ENCODE peak calls at places on chromosome 16, in five cellular contexts. P, Y, D, B and X are unnamed samples.

GRCh38 chr16:15726715-15727114 is 76.7 kb downstream of the NDE1 start:
- DNase-seq in P (no peak), Y (no peak), D (no peak), B (no peak), X (no peak)

GRCh38 chr16:49498241-49499017 is 124.8 kb downstream of the C16orf78 start:
- DNase-seq in P (no peak), Y (no peak), D (no peak), B (no peak), X (no peak)

GRCh38 chr16:75333770-75334169 is 82.3 kb upstream of the BCAR1 start:
- DNase-seq in P (no peak), Y (no peak), D (no peak), B (no peak), X (no peak)

GRCh38 chr16:75251280-75252048 is at the start of gene BCAR1:
- DNase-seq in P (peak; percentile 93), Y (no peak), D (no peak), B (no peak), X (no peak)

GRCh38 chr16:7497667-7498066 is 165.0 kb downstream of the RBFOX1 start:
- DNase-seq in P (no peak), Y (no peak), D (no peak), B (no peak), X (no peak)

GRCh38 chr16:58426095-58426494 is 33.8 kb downstream of the GINS3 start:
- DNase-seq in P (no peak), Y (no peak), D (no peak), B (no peak), X (no peak)

GRCh38 chr16:24102120-24102740 is 153.9 kb upstream of the CACNG3 start:
- DNase-seq in P (no peak), Y (no peak), D (no peak), B (no peak), X (no peak)

GRCh38 chr16:566475-567361 is at the start of gene NHLRC4:
- DNase-seq in P (peak; percentile 58), Y (peak; percentile 35), D (peak; percentile 25), B (peak; percentile 25), X (peak; percentile 17)